ENCODE peak calls at places on chromosome 7, in eight cellular contexts. One of them, this sample, is unnamed.

GRCh38 chr7:134684165-134684564 is 37.5 kb downstream of the BPGM start:
- DNase-seq in H9: no peak
- DNase-seq in Right ventricle myocardium inferior: no peak
- DNase-seq in activated T-helper 1 cell treated with Interleukin-2 at 50 U/mL for 16 hours: no peak
- DNase-seq in AG08395: no peak
- DNase-seq in Panc1: no peak
- DNase-seq in NT2/D1: no peak
- DNase-seq in lower lobe of right lung: no peak
- DNase-seq in this sample: no peak

GRCh38 chr7:105496501-105496900 is 25.6 kb downstream of the PUS7 start:
- DNase-seq in AG08395: peak
- DNase-seq in lower lobe of right lung: no peak
- DNase-seq in NT2/D1: no peak
- DNase-seq in H9: no peak
- DNase-seq in Right ventricle myocardium inferior: no peak
- DNase-seq in activated T-helper 1 cell treated with Interleukin-2 at 50 U/mL for 16 hours: no peak
- DNase-seq in Panc1: no peak
- DNase-seq in this sample: no peak

GRCh38 chr7:112452102-112452888 is 2.0 kb downstream of the IFRD1 start:
- DNase-seq in AG08395: peak
- DNase-seq in NT2/D1: no peak
- DNase-seq in activated T-helper 1 cell treated with Interleukin-2 at 50 U/mL for 16 hours: no peak
- DNase-seq in Panc1: peak
- DNase-seq in lower lobe of right lung: peak
- DNase-seq in H9: peak
- DNase-seq in Right ventricle myocardium inferior: peak
- DNase-seq in this sample: no peak

GRCh38 chr7:40151504-40151903 is 16.7 kb downstream of the SUGCT start:
- DNase-seq in lower lobe of right lung: no peak
- DNase-seq in H9: no peak
- DNase-seq in NT2/D1: no peak
- DNase-seq in Right ventricle myocardium inferior: no peak
- DNase-seq in AG08395: no peak
- DNase-seq in Panc1: no peak
- DNase-seq in activated T-helper 1 cell treated with Interleukin-2 at 50 U/mL for 16 hours: no peak
- DNase-seq in this sample: no peak

GRCh38 chr7:157007470-157008066 is 2.9 kb downstream of the MNX1 start:
- DNase-seq in NT2/D1: no peak
- DNase-seq in Right ventricle myocardium inferior: no peak
- DNase-seq in AG08395: no peak
- DNase-seq in Panc1: no peak
- DNase-seq in lower lobe of right lung: no peak
- DNase-seq in activated T-helper 1 cell treated with Interleukin-2 at 50 U/mL for 16 hours: no peak
- DNase-seq in H9: no peak
- DNase-seq in this sample: no peak

GRCh38 chr7:151426486-151426905 is 13.4 kb downstream of the CRYGN start:
- DNase-seq in H9: no peak
- DNase-seq in lower lobe of right lung: peak
- DNase-seq in activated T-helper 1 cell treated with Interleukin-2 at 50 U/mL for 16 hours: no peak
- DNase-seq in Right ventricle myocardium inferior: no peak
- DNase-seq in Panc1: no peak
- DNase-seq in NT2/D1: no peak
- DNase-seq in AG08395: peak
- DNase-seq in this sample: peak

GRCh38 chr7:49001610-49002033 is 77.3 kb downstream of the CDC14C start:
- DNase-seq in Panc1: peak
- DNase-seq in lower lobe of right lung: no peak
- DNase-seq in activated T-helper 1 cell treated with Interleukin-2 at 50 U/mL for 16 hours: no peak
- DNase-seq in Right ventricle myocardium inferior: no peak
- DNase-seq in AG08395: no peak
- DNase-seq in H9: peak
- DNase-seq in NT2/D1: peak
- DNase-seq in this sample: no peak

GRCh38 chr7:29046978-29047377 is 88.8 kb upstream of the TRIL start:
- DNase-seq in activated T-helper 1 cell treated with Interleukin-2 at 50 U/mL for 16 hours: no peak
- DNase-seq in Right ventricle myocardium inferior: no peak
- DNase-seq in NT2/D1: no peak
- DNase-seq in AG08395: no peak
- DNase-seq in H9: no peak
- DNase-seq in Panc1: no peak
- DNase-seq in lower lobe of right lung: no peak
- DNase-seq in this sample: no peak

GRCh38 chr7:17289074-17289665 is 9.3 kb upstream of the AHR start:
- DNase-seq in AG08395: no peak
- DNase-seq in Panc1: no peak
- DNase-seq in Right ventricle myocardium inferior: no peak
- DNase-seq in NT2/D1: no peak
- DNase-seq in activated T-helper 1 cell treated with Interleukin-2 at 50 U/mL for 16 hours: no peak
- DNase-seq in H9: no peak
- DNase-seq in lower lobe of right lung: no peak
- DNase-seq in this sample: no peak

GRCh38 chr7:5997210-5997808 is 11.5 kb downstream of the PMS2 start:
- DNase-seq in Right ventricle myocardium inferior: no peak
- DNase-seq in NT2/D1: peak
- DNase-seq in AG08395: peak
- DNase-seq in lower lobe of right lung: no peak
- DNase-seq in activated T-helper 1 cell treated with Interleukin-2 at 50 U/mL for 16 hours: no peak
- DNase-seq in H9: no peak
- DNase-seq in Panc1: no peak
- DNase-seq in this sample: peak

GRCh38 chr7:145850636-145851035 is 266.0 kb upstream of the CNTNAP2 start:
- DNase-seq in H9: no peak
- DNase-seq in NT2/D1: no peak
- DNase-seq in Right ventricle myocardium inferior: no peak
- DNase-seq in lower lobe of right lung: no peak
- DNase-seq in activated T-helper 1 cell treated with Interleukin-2 at 50 U/mL for 16 hours: no peak
- DNase-seq in AG08395: no peak
- DNase-seq in Panc1: no peak
- DNase-seq in this sample: no peak

GRCh38 chr7:155404976-155405375 is 53.0 kb upstream of the EN2 start:
- DNase-seq in lower lobe of right lung: no peak
- DNase-seq in Panc1: no peak
- DNase-seq in Right ventricle myocardium inferior: no peak
- DNase-seq in AG08395: no peak
- DNase-seq in NT2/D1: no peak
- DNase-seq in H9: no peak
- DNase-seq in activated T-helper 1 cell treated with Interleukin-2 at 50 U/mL for 16 hours: no peak
- DNase-seq in this sample: no peak

GRCh38 chr7:43113622-43114450 is 1.4 kb downstream of the HECW1 start:
- DNase-seq in activated T-helper 1 cell treated with Interleukin-2 at 50 U/mL for 16 hours: no peak
- DNase-seq in H9: no peak
- DNase-seq in lower lobe of right lung: no peak
- DNase-seq in NT2/D1: no peak
- DNase-seq in AG08395: no peak
- DNase-seq in Right ventricle myocardium inferior: no peak
- DNase-seq in Panc1: no peak
- DNase-seq in this sample: no peak

GRCh38 chr7:43577485-43577951 is 5.4 kb upstream of the STK17A start:
- DNase-seq in Right ventricle myocardium inferior: no peak
- DNase-seq in Panc1: no peak
- DNase-seq in activated T-helper 1 cell treated with Interleukin-2 at 50 U/mL for 16 hours: no peak
- DNase-seq in NT2/D1: no peak
- DNase-seq in AG08395: no peak
- DNase-seq in H9: peak
- DNase-seq in lower lobe of right lung: no peak
- DNase-seq in this sample: no peak

GRCh38 chr7:41628926-41629325 is 74.0 kb downstream of the INHBA start:
- DNase-seq in lower lobe of right lung: no peak
- DNase-seq in Right ventricle myocardium inferior: no peak
- DNase-seq in Panc1: no peak
- DNase-seq in H9: no peak
- DNase-seq in NT2/D1: no peak
- DNase-seq in activated T-helper 1 cell treated with Interleukin-2 at 50 U/mL for 16 hours: no peak
- DNase-seq in AG08395: peak
- DNase-seq in this sample: peak

GRCh38 chr7:116933465-116933864 is 19.8 kb upstream of the ST7 start:
- DNase-seq in AG08395: no peak
- DNase-seq in Right ventricle myocardium inferior: no peak
- DNase-seq in NT2/D1: no peak
- DNase-seq in lower lobe of right lung: no peak
- DNase-seq in Panc1: no peak
- DNase-seq in activated T-helper 1 cell treated with Interleukin-2 at 50 U/mL for 16 hours: no peak
- DNase-seq in H9: no peak
- DNase-seq in this sample: no peak

GRCh38 chr7:1979591-1980560 is 252.9 kb downstream of the MAD1L1 start:
- DNase-seq in Right ventricle myocardium inferior: peak
- DNase-seq in activated T-helper 1 cell treated with Interleukin-2 at 50 U/mL for 16 hours: no peak
- DNase-seq in AG08395: no peak
- DNase-seq in lower lobe of right lung: peak
- DNase-seq in NT2/D1: no peak
- DNase-seq in Panc1: no peak
- DNase-seq in H9: peak
- DNase-seq in this sample: no peak

GRCh38 chr7:128103498-128104108 is 72.4 kb upstream of the LRRC4 start:
- DNase-seq in AG08395: peak
- DNase-seq in lower lobe of right lung: peak
- DNase-seq in NT2/D1: no peak
- DNase-seq in Panc1: no peak
- DNase-seq in activated T-helper 1 cell treated with Interleukin-2 at 50 U/mL for 16 hours: no peak
- DNase-seq in H9: no peak
- DNase-seq in Right ventricle myocardium inferior: peak
- DNase-seq in this sample: no peak

GRCh38 chr7:3682028-3682712 is 381.1 kb downstream of the SDK1 start:
- DNase-seq in activated T-helper 1 cell treated with Interleukin-2 at 50 U/mL for 16 hours: no peak
- DNase-seq in NT2/D1: no peak
- DNase-seq in AG08395: no peak
- DNase-seq in Panc1: no peak
- DNase-seq in Right ventricle myocardium inferior: no peak
- DNase-seq in H9: no peak
- DNase-seq in lower lobe of right lung: no peak
- DNase-seq in this sample: no peak

GRCh38 chr7:21944616-21945373 is 904 bp downstream of the CDCA7L start:
- DNase-seq in NT2/D1: peak
- DNase-seq in AG08395: no peak
- DNase-seq in lower lobe of right lung: peak
- DNase-seq in activated T-helper 1 cell treated with Interleukin-2 at 50 U/mL for 16 hours: peak
- DNase-seq in Panc1: peak
- DNase-seq in H9: peak
- DNase-seq in Right ventricle myocardium inferior: peak
- DNase-seq in this sample: no peak

GRCh38 chr7:106462365-106462859 is 177.6 kb upstream of the NAMPT start:
- DNase-seq in NT2/D1: no peak
- DNase-seq in H9: no peak
- DNase-seq in activated T-helper 1 cell treated with Interleukin-2 at 50 U/mL for 16 hours: no peak
- DNase-seq in AG08395: peak
- DNase-seq in lower lobe of right lung: no peak
- DNase-seq in Right ventricle myocardium inferior: no peak
- DNase-seq in Panc1: peak
- DNase-seq in this sample: no peak

GRCh38 chr7:142104550-142105527 is 6.7 kb upstream of the MGAM2 start:
- DNase-seq in activated T-helper 1 cell treated with Interleukin-2 at 50 U/mL for 16 hours: no peak
- DNase-seq in Right ventricle myocardium inferior: no peak
- DNase-seq in Panc1: no peak
- DNase-seq in AG08395: no peak
- DNase-seq in H9: no peak
- DNase-seq in NT2/D1: no peak
- DNase-seq in lower lobe of right lung: no peak
- DNase-seq in this sample: no peak

GRCh38 chr7:108613147-108613948 is 43.7 kb downstream of the DNAJB9 start:
- DNase-seq in activated T-helper 1 cell treated with Interleukin-2 at 50 U/mL for 16 hours: no peak
- DNase-seq in Panc1: peak
- DNase-seq in NT2/D1: peak
- DNase-seq in AG08395: peak
- DNase-seq in H9: no peak
- DNase-seq in Right ventricle myocardium inferior: no peak
- DNase-seq in lower lobe of right lung: no peak
- DNase-seq in this sample: no peak

GRCh38 chr7:81618400-81619014 is 151.3 kb downstream of the HGF start:
- DNase-seq in NT2/D1: no peak
- DNase-seq in Panc1: no peak
- DNase-seq in H9: no peak
- DNase-seq in activated T-helper 1 cell treated with Interleukin-2 at 50 U/mL for 16 hours: no peak
- DNase-seq in lower lobe of right lung: no peak
- DNase-seq in Right ventricle myocardium inferior: no peak
- DNase-seq in AG08395: peak
- DNase-seq in this sample: peak

GRCh38 chr7:74038194-74038961 is 10.4 kb downstream of the ELN start:
- DNase-seq in NT2/D1: no peak
- DNase-seq in Right ventricle myocardium inferior: peak
- DNase-seq in AG08395: no peak
- DNase-seq in H9: no peak
- DNase-seq in lower lobe of right lung: no peak
- DNase-seq in Panc1: no peak
- DNase-seq in activated T-helper 1 cell treated with Interleukin-2 at 50 U/mL for 16 hours: no peak
- DNase-seq in this sample: no peak

GRCh38 chr7:85508642-85509429 is 322.0 kb upstream of the SEMA3D start:
- DNase-seq in NT2/D1: no peak
- DNase-seq in Panc1: no peak
- DNase-seq in lower lobe of right lung: no peak
- DNase-seq in Right ventricle myocardium inferior: no peak
- DNase-seq in AG08395: peak
- DNase-seq in activated T-helper 1 cell treated with Interleukin-2 at 50 U/mL for 16 hours: no peak
- DNase-seq in H9: no peak
- DNase-seq in this sample: peak

GRCh38 chr7:114922151-114922651 is 307 bp downstream of the MDFIC start:
- DNase-seq in Panc1: no peak
- DNase-seq in lower lobe of right lung: peak
- DNase-seq in NT2/D1: no peak
- DNase-seq in activated T-helper 1 cell treated with Interleukin-2 at 50 U/mL for 16 hours: peak
- DNase-seq in AG08395: peak
- DNase-seq in Right ventricle myocardium inferior: peak
- DNase-seq in H9: peak
- DNase-seq in this sample: no peak

GRCh38 chr7:1059200-1060091 is 15.1 kb downstream of the GPR146 start:
- DNase-seq in Right ventricle myocardium inferior: peak
- DNase-seq in Panc1: no peak
- DNase-seq in AG08395: no peak
- DNase-seq in H9: peak
- DNase-seq in NT2/D1: peak
- DNase-seq in activated T-helper 1 cell treated with Interleukin-2 at 50 U/mL for 16 hours: no peak
- DNase-seq in lower lobe of right lung: peak
- DNase-seq in this sample: no peak

This sample was measured in non-pigmented ciliary epithelial cell.